ENCODE peak calls at places on chromosome 9, in five cellular contexts. F, A, Z, C and K are unnamed samples.

GRCh38 chr9:113492343-113493079 is 29.0 kb downstream of the RGS3 start:
- DNase-seq in Z (no peak), A (peak), C (no peak), F (no peak), K (no peak)

GRCh38 chr9:70257991-70258691 is 637 bp upstream of the SMC5 start:
- DNase-seq in F (peak), A (peak), C (no peak), Z (peak), K (peak)

GRCh38 chr9:107750741-107751521 is 261.4 kb upstream of the KLF4 start:
- DNase-seq in F (peak), A (peak), C (no peak), Z (peak), K (peak)

GRCh38 chr9:105633373-105633772 is 28.9 kb upstream of the TAL2 start:
- DNase-seq in Z (no peak), F (no peak), C (no peak), A (no peak), K (no peak)

GRCh38 chr9:7094052-7094451 is 336.3 kb downstream of the KDM4C start:
- DNase-seq in A (peak), Z (no peak), C (no peak), F (no peak), K (no peak)

GRCh38 chr9:135702002-135702721 is at the start of gene KCNT1:
- DNase-seq in Z (no peak), C (peak), F (no peak), A (peak), K (peak)

GRCh38 chr9:7298123-7298522 is 501.5 kb downstream of the DMAC1 start:
- DNase-seq in Z (no peak), F (no peak), C (peak), A (no peak), K (no peak)

GRCh38 chr9:89802809-89803355 is 198.1 kb downstream of the GADD45G start:
- DNase-seq in A (no peak), F (no peak), C (no peak), Z (peak), K (peak)

GRCh38 chr9:110157812-110158629 is 49.9 kb downstream of the C9orf152 start:
- DNase-seq in C (no peak), A (no peak), F (no peak), Z (peak), K (no peak)

GRCh38 chr9:92499701-92500100 is 17.4 kb upstream of the ASPN start:
- DNase-seq in Z (peak), C (no peak), F (no peak), A (no peak), K (no peak)

GRCh38 chr9:31824860-31825259 is 559.6 kb upstream of the ACO1 start:
- DNase-seq in Z (no peak), F (no peak), A (no peak), C (no peak), K (no peak)

GRCh38 chr9:94212091-94212490 is 47.0 kb upstream of the ZNF169 start:
- DNase-seq in F (no peak), Z (no peak), A (peak), C (no peak), K (no peak)

GRCh38 chr9:133558191-133559126 is 24.0 kb downstream of the ADAMTSL2 start:
- DNase-seq in F (peak), Z (peak), C (peak), A (peak), K (peak)

GRCh38 chr9:116860509-116861120 is 173.5 kb downstream of the TRIM32 start:
- DNase-seq in F (peak), Z (peak), C (peak), A (peak), K (peak)

GRCh38 chr9:129506892-129507291 is 114.0 kb downstream of the C9orf50 start:
- DNase-seq in F (no peak), A (no peak), C (no peak), Z (no peak), K (peak)

GRCh38 chr9:138103824-138104206 is 226.2 kb downstream of the CACNA1B start:
- DNase-seq in C (no peak), Z (no peak), A (no peak), F (no peak), K (no peak)

GRCh38 chr9:115524467-115525059 is 406.6 kb upstream of the TNC start:
- DNase-seq in C (peak), A (peak), F (peak), Z (peak), K (peak)

GRCh38 chr9:114202849-114203248 is 47.5 kb downstream of the COL27A1 start:
- DNase-seq in Z (no peak), F (no peak), C (no peak), A (peak), K (no peak)

GRCh38 chr9:131046581-131047202 is 37.7 kb downstream of the LAMC3 start:
- DNase-seq in A (peak), C (peak), F (no peak), Z (peak), K (peak)

GRCh38 chr9:91857831-91858669 is 92.0 kb downstream of the ROR2 start:
- DNase-seq in F (no peak), Z (no peak), C (no peak), A (no peak), K (no peak)

GRCh38 chr9:118567861-118568260 is 801.4 kb downstream of the BRINP1 start:
- DNase-seq in Z (no peak), A (no peak), F (no peak), C (no peak), K (no peak)

GRCh38 chr9:79526149-79526672 is 45.6 kb upstream of the TLE4 start:
- DNase-seq in A (no peak), Z (no peak), F (no peak), C (no peak), K (no peak)

GRCh38 chr9:96140401-96141180 is 161.4 kb downstream of the HSD17B3 start:
- DNase-seq in A (no peak), C (no peak), Z (no peak), F (no peak), K (no peak)

GRCh38 chr9:88985616-88986015 is 5.7 kb upstream of the S1PR3 start:
- DNase-seq in C (no peak), F (no peak), A (no peak), Z (no peak), K (no peak)